ENCODE peak calls at places on chromosomes 2 and 18, in nine cellular contexts. M is activated naive CD4-positive, alpha-beta T cell; P is NCI-H1105 treated with DMSO at 0.1 percent for 48 hours; G is activated CD4-positive, alpha-beta T cell treated with anti-CD3 and anti-CD28 coated beads for 36 hours; T is breast epithelium; F is activated T-cell treated with anti-CD3 and anti-CD28 coated beads for 4 hours; J is heart left ventricle; D is skeletal muscle cell; K is tibial nerve. H is an unnamed sample.

GRCh38 chr2:176132397-176133086 is 3.0 kb downstream of the HOXD8 start:
- DNase-seq in M (no peak), P (no peak), G (peak; percentile 26), T (no peak), F (no peak), J (no peak), D (no peak), K (no peak), H (no peak)

GRCh38 chr18:10444314-10445006 is 10.0 kb upstream of the APCDD1 start:
- DNase-seq in M (no peak), P (no peak), G (no peak), T (no peak), F (no peak), J (no peak), D (no peak), K (no peak), H (no peak)

GRCh38 chr18:25058520-25058919 is 293.4 kb downstream of the ZNF521 start:
- DNase-seq in M (no peak), P (no peak), G (peak; percentile 5), T (no peak), F (no peak), J (no peak), D (no peak), K (no peak), H (no peak)

GRCh38 chr2:241553981-241554380 is 4.6 kb upstream of the BOK start:
- DNase-seq in M (no peak), P (no peak), G (no peak), T (no peak), F (no peak), J (peak; percentile 34), D (no peak), K (no peak), H (no peak)

GRCh38 chr18:33577688-33578370 is at the start of gene ASXL3:
- DNase-seq in M (no peak), P (peak; percentile 43), G (peak; percentile 20), T (no peak), F (no peak), J (peak; percentile 73), D (no peak), K (peak; percentile 20), H (no peak)

GRCh38 chr2:138504092-138504491 is 2.5 kb downstream of the SPOPL start:
- DNase-seq in M (no peak), P (no peak), G (no peak), T (no peak), F (no peak), J (no peak), D (no peak), K (no peak), H (no peak)

GRCh38 chr2:83899271-83899670 is 559.8 kb downstream of the SUCLG1 start:
- DNase-seq in M (no peak), P (no peak), G (no peak), T (no peak), F (no peak), J (no peak), D (no peak), K (no peak), H (no peak)

GRCh38 chr2:8510519-8510918 is 171.3 kb upstream of the ID2 start:
- DNase-seq in M (no peak), P (no peak), G (no peak), T (no peak), F (no peak), J (peak; percentile 78), D (no peak), K (no peak), H (no peak)

GRCh38 chr18:39620551-39621168 is 2055.1 kb upstream of the CELF4 start:
- DNase-seq in M (no peak), P (no peak), G (no peak), T (no peak), F (no peak), J (no peak), D (no peak), K (no peak), H (no peak)

GRCh38 chr2:163558286-163559009 is 177.4 kb downstream of the FIGN start:
- DNase-seq in M (no peak), P (peak; percentile 58), G (no peak), T (no peak), F (no peak), J (no peak), D (no peak), K (no peak), H (no peak)

GRCh38 chr2:218727502-218728165 is 17.0 kb downstream of the TTLL4 start:
- DNase-seq in M (no peak), P (peak; percentile 15), G (peak; percentile 23), T (no peak), F (no peak), J (no peak), D (no peak), K (no peak), H (no peak)

GRCh38 chr2:129756276-129756675 is 223.2 kb upstream of the RAB6C start:
- DNase-seq in M (no peak), P (no peak), G (no peak), T (no peak), F (no peak), J (no peak), D (no peak), K (no peak), H (no peak)

GRCh38 chr2:160028431-160029269 is 33.8 kb downstream of the PLA2R1 start:
- DNase-seq in M (no peak), P (no peak), G (no peak), T (no peak), F (no peak), J (no peak), D (no peak), K (no peak), H (no peak)

GRCh38 chr2:200962821-200963128 is 685 bp downstream of the ORC2 start:
- DNase-seq in M (no peak), P (no peak), G (no peak), T (no peak), F (no peak), J (no peak), D (no peak), K (no peak), H (no peak)

GRCh38 chr2:235320341-235320740 is 173.5 kb upstream of the AGAP1 start:
- DNase-seq in M (no peak), P (no peak), G (no peak), T (no peak), F (no peak), J (no peak), D (no peak), K (no peak), H (no peak)

GRCh38 chr2:15668611-15669305 is 77.1 kb downstream of the DDX1 start:
- DNase-seq in M (no peak), P (no peak), G (no peak), T (no peak), F (no peak), J (no peak), D (peak; percentile 53), K (no peak), H (no peak)